ENCODE peak calls at places on chromosomes 4 and X, in five cellular contexts. V is lower lobe of right lung, H is tibial nerve, E is hepatocyte, A is suprapubic skin. P is an unnamed sample. For H3K4me1, the result is how much of the 10 kb centered on the place peaks cover.

GRCh38 chr4:6620296-6620695 is 20.2 kb upstream of the MRFAP1 start:
- DNase-seq in V (no peak), H (no peak), A (no peak), E (no peak), P (no peak)

GRCh38 chr4:69831646-69832325 is 28.2 kb downstream of the SULT1E1 start:
- DNase-seq in A (no peak), V (peak), H (no peak), E (peak), P (peak)

GRCh38 chr4:64846417-64846816 is 437.2 kb upstream of the TECRL start:
- DNase-seq in A (no peak), E (no peak), H (no peak), V (no peak), P (no peak)

GRCh38 chr4:184806711-184807110 is 19.1 kb downstream of the ACSL1 start:
- DNase-seq in A (no peak), E (no peak), V (no peak), H (no peak), P (no peak)

GRCh38 chr4:170025523-170026252 is 507 bp downstream of the MFAP3L start:
- DNase-seq in V (peak), E (peak), A (no peak), H (peak), P (peak)

GRCh38 chr4:22237155-22237751 is 278.6 kb downstream of the ADGRA3 start:
- DNase-seq in A (no peak), E (peak), V (peak), H (no peak), P (peak)

GRCh38 chr4:174657472-174657871 is 135.2 kb upstream of the HPGD start:
- DNase-seq in A (no peak), H (no peak), V (no peak), E (no peak), P (no peak)

GRCh38 chr4:82780398-82781231 is 18.0 kb downstream of the SCD5 start:
- DNase-seq in V (peak), H (peak), A (no peak), E (peak), P (no peak)

GRCh38 chrX:40360557-40360956 is 220.2 kb upstream of the ATP6AP2 start:
- DNase-seq in E (no peak), H (no peak), A (no peak), V (no peak), P (no peak)

GRCh38 chrX:133608406-133608805 is 193.1 kb upstream of the GPC4 start:
- DNase-seq in A (no peak), H (no peak), V (no peak), E (no peak), P (no peak)

GRCh38 chrX:110600745-110601310 is 194.8 kb downstream of the CHRDL1 start:
- DNase-seq in V (no peak), E (no peak), A (no peak), H (no peak), P (peak)

GRCh38 chr4:8319731-8320385 is 50.3 kb downstream of the HTRA3 start:
- DNase-seq in E (no peak), A (peak), V (peak), H (no peak), P (no peak)

GRCh38 chrX:140661657-140662056 is 47.9 kb upstream of the LINC00632 start:
- DNase-seq in V (no peak), E (no peak), A (no peak), H (no peak), P (peak)

GRCh38 chr4:59553063-59553738 is 1646.9 kb upstream of the ADGRL3 start:
- DNase-seq in A (no peak), V (no peak), E (no peak), H (no peak), P (peak)

GRCh38 chr4:26557164-26557563 is 26.7 kb upstream of the TBC1D19 start:
- DNase-seq in H (no peak), E (no peak), V (no peak), A (no peak), P (no peak)

GRCh38 chrX:49183701-49184281 is 2.4 kb downstream of the PRICKLE3 start:
- DNase-seq in E (no peak), H (no peak), V (no peak), A (no peak), P (no peak)

GRCh38 chr4:168683595-168683994 is 186.7 kb downstream of the PALLD start:
- DNase-seq in E (no peak), A (no peak), V (no peak), H (no peak), P (no peak)

GRCh38 chrX:13001097-13001496 is 26.2 kb downstream of the TMSB4X start:
- DNase-seq in V (no peak), E (no peak), H (no peak), A (no peak), P (no peak)

GRCh38 chr4:42401171-42401570 is 3.9 kb downstream of the SHISA3 start:
- DNase-seq in A (no peak), H (no peak), E (peak), V (no peak), P (peak)

GRCh38 chrX:117972681-117973080 is 143.9 kb downstream of the KLHL13 start:
- DNase-seq in E (no peak), A (no peak), V (no peak), H (no peak), P (peak)

GRCh38 chr4:107299646-107300045 is 263.5 kb upstream of the DKK2 start:
- DNase-seq in A (no peak), H (no peak), E (no peak), V (no peak), P (no peak)

GRCh38 chr4:173057442-173057841 is 111.2 kb upstream of the GALNT7 start:
- DNase-seq in H (no peak), V (no peak), E (no peak), A (no peak), P (no peak)

GRCh38 chr4:78237360-78237759 is 180.2 kb downstream of the FRAS1 start:
- DNase-seq in E (no peak), V (no peak), H (no peak), A (no peak), P (peak)

GRCh38 chr4:38030023-38030422 is 69.8 kb downstream of the PTTG2 start:
- DNase-seq in A (no peak), V (no peak), H (no peak), E (no peak), P (no peak)

GRCh38 chr4:119692001-119692400 is 63.4 kb upstream of the PDE5A start:
- DNase-seq in A (no peak), V (no peak), E (no peak), H (no peak), P (no peak)

GRCh38 chr4:93147524-93148212 is 680.9 kb upstream of the ATOH1 start:
- DNase-seq in V (no peak), H (no peak), E (no peak), A (no peak), P (peak)

GRCh38 chr4:183256756-183257385 is 63.2 kb downstream of the CLDN22 start:
- DNase-seq in V (peak), E (peak), H (peak), A (no peak), P (peak)

DNA sequence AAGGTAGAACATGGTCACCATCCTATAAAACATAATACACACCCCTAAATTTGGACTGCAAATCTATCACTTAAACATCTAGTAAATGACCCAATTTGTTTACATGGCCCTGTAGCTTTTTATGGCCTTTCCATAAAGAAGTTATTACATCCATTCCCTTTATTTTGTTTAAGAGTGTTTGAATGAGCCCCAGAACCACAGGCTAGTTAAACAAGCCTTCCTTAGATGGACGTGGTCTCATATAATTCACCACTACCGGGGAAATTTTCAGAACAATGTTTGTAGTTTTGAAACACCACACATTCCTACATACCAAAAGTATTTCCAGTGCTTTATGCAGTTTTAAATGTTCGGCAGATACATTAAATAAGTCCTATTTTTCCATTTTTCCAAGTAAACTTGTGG is 12.3 kb downstream of the PDGFC start:
- DNase-seq in E (no peak), A (no peak), V (no peak), H (no peak), P (no peak)
- H3K4me1 ChIP-seq in E (under half), A (under half), V (under half), H (under half), P (under half)

DNA sequence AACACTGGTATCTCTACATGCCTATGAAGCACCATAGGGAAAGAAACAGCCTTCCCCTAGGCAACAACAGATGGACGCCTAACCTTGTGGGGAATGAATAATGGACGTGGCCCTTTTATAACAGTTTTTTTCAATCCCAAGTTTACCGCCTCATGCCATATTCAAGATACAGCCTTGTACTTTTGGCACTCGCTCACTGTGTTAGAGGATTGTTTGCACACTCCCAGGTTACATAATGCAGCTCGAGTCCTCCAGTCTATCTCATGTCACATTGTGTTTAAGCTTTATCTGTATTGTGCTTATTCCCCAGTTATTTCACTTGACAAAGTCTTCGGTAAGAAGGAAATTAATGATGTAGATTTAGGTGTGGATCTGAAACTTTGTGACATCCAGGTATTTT is 711.1 kb downstream of the RPA4 start:
- DNase-seq in V (no peak), H (no peak), A (no peak), E (no peak), P (no peak)
- H3K4me1 ChIP-seq in V (under half), H (under half), A (under half), E (under half), P (under half)

GRCh38 chrX:124594017-124594651 is 247.8 kb downstream of the SH2D1A start:
- DNase-seq in V (no peak), A (no peak), H (no peak), E (peak), P (peak)

GRCh38 chrX:124592745-124593144 is 246.4 kb downstream of the SH2D1A start:
- DNase-seq in A (no peak), E (no peak), V (no peak), H (no peak), P (no peak)
- H3K4me1 ChIP-seq in A (under half), E (under half), V (under half), H (under half), P (under half)

GRCh38 chr4:85498068-85498733 is 23.3 kb downstream of the ARHGAP24 start:
- DNase-seq in V (peak), E (no peak), H (no peak), A (peak), P (no peak)

GRCh38 chr4:85495621-85496020 is 20.7 kb downstream of the ARHGAP24 start:
- DNase-seq in H (no peak), E (no peak), V (no peak), A (no peak), P (no peak)

GRCh38 chr4:85499573-85499972 is 24.6 kb downstream of the ARHGAP24 start:
- DNase-seq in H (no peak), A (no peak), E (no peak), V (no peak), P (no peak)

GRCh38 chr4:85496933-85497332 is 22.0 kb downstream of the ARHGAP24 start:
- DNase-seq in V (no peak), A (no peak), E (no peak), H (no peak), P (no peak)

DNA sequence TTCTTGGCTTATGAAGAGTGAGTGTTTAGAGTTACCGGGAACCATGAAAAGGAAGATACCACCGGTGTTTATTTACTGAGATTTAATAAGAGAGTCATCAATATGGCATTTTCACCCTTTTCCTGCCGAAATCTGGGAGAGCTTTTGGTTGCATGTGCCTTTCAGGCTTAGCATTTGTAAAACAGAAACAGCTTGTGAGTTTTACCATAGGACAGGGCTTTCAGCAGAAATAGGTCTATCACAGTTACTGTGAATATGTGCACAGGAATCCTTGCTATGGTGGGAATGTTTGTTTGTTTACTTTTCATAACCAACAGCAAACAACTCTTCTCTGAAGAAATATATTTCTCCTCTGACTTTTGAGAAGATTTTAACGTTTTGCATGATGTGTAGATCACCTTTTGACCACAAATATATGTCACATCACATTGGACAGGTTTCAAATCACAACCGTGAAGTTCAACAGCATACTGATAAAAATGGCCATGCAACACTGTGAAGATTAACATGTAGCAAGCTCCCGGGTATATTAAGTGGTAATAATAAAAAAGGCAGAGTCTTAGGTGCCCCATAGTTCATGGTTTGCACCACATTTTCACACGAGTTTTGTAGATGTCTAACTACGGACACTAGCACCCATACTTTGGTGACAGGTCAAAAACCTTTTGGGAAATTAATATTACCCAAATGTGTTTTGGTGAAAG is 21.3 kb downstream of the ARHGAP24 start:
- DNase-seq in A (no peak), E (no peak), V (no peak), H (no peak), P (no peak)
- H3K4me1 ChIP-seq in A (under half), E (under half), V (under half), H (under half), P (under half)

GRCh38 chr4:3039706-3040366 is 34.5 kb downstream of the HTT-AS start:
- DNase-seq in E (no peak), V (no peak), H (no peak), A (no peak), P (no peak)
- H3K4me1 ChIP-seq in E (under half), V (under half), H (under half), A (under half), P (under half)